ENCODE peak calls at places on chromosomes 11 and 22, in eight cellular contexts. F is left ventricle myocardium inferior; J is lung; W is activated CD8-positive, alpha-beta T cell treated with anti-CD3 and anti-CD28 coated beads for 36 hours; Y is GM10248; E is CD14-positive monocyte; I is HCT116; B is nephron progenitor cell. R is an unnamed sample.

GRCh38 chr11:8766993-8767374 is 84.4 kb downstream of the RPL27A start:
- DNase-seq in B (no peak), W (no peak), J (no peak), E (no peak), F (no peak), Y (no peak), I (no peak), R (no peak)

GRCh38 chr11:12430912-12431311 is 53.5 kb downstream of the PARVA start:
- DNase-seq in J (peak; percentile 50), B (no peak), E (no peak), W (no peak), I (no peak), Y (no peak), F (no peak), R (no peak)

GRCh38 chr11:124941703-124942102 is 5.9 kb upstream of the HEPACAM start:
- DNase-seq in F (no peak), Y (no peak), J (no peak), B (no peak), E (no peak), W (no peak), I (no peak), R (no peak)

GRCh38 chr22:22042009-22042408 is 59.4 kb upstream of the TOP3B start:
- DNase-seq in E (no peak), F (no peak), I (no peak), Y (no peak), W (no peak), J (no peak), B (no peak), R (no peak)

GRCh38 chr11:2789791-2790580 is 90.2 kb upstream of the KCNQ1OT1 start:
- DNase-seq in W (no peak), B (no peak), F (peak; percentile 5), I (no peak), Y (no peak), E (peak; percentile 30), J (no peak), R (no peak)

GRCh38 chr11:32312206-32312817 is 123.0 kb downstream of the WT1 start:
- DNase-seq in W (no peak), E (no peak), Y (no peak), J (no peak), I (no peak), B (no peak), F (no peak), R (no peak)

GRCh38 chr11:129285387-129285786 is 90.3 kb upstream of the BARX2 start:
- DNase-seq in E (no peak), B (no peak), F (no peak), W (no peak), Y (no peak), J (no peak), I (no peak), R (no peak)

GRCh38 chr11:120306519-120307242 is 18.4 kb upstream of the TLCD5 start:
- DNase-seq in E (no peak), Y (no peak), I (peak; percentile 70), B (no peak), J (no peak), W (no peak), F (no peak), R (no peak)

GRCh38 chr11:107567739-107568335 is 2.3 kb upstream of the ALKBH8 start:
- DNase-seq in Y (no peak), I (no peak), W (no peak), J (no peak), E (no peak), F (no peak), B (no peak), R (no peak)

GRCh38 chr11:6240691-6241285 is 1.9 kb downstream of the CNGA4 start:
- DNase-seq in F (no peak), Y (no peak), J (no peak), W (no peak), E (no peak), B (no peak), I (no peak), R (no peak)

GRCh38 chr11:69396948-69397307 is 84.5 kb upstream of the LINC01488 start:
- DNase-seq in I (no peak), B (no peak), F (no peak), J (no peak), Y (no peak), W (no peak), E (no peak), R (no peak)

GRCh38 chr11:112082729-112083128 is 3.8 kb downstream of the TIMM8B start:
- DNase-seq in F (no peak), B (no peak), J (no peak), I (no peak), E (no peak), Y (no peak), W (peak; percentile 38), R (no peak)

GRCh38 chr22:29231971-29232959 is 26.6 kb downstream of the EMID1 start:
- DNase-seq in J (no peak), Y (no peak), I (no peak), B (no peak), F (no peak), W (no peak), E (peak; percentile 42), R (no peak)

DNA sequence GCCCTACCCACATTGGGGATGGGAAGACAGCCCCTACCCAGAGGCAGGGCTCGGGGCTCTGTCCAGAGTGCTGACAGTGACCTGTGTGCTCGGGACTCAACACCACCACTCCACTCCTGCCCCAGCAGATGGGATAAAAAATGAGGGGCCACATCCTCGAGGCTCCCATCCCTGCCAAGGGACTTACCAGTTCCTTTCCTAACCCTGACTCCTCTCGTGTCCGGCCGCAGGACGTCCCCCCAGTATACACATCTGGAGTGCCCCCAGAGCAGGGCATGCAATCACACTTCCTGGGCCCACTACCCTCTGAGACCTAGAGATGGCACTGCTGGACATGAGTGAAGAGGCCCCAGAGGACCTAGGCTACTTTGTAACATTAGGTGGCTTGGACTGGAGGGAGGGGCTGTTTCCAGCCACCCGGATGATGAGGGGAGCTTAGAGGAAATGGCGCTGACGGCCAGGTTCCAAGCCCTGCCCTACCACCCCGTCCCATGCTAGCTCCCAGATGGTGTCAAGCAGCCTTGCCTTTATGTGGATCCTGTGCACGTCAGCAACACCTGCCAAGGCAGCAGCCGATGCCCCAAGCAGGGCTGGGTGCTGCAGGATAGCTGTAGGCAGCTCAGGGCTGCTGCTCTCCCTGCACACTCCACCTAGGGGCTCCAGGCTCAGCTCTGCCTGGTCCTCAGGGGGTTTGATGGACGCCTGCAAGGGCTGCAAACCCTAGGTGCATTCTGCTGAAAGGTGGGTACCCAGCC is 86.6 kb downstream of the DGCR2 start:
- DNase-seq in J (no peak), F (no peak), I (no peak), E (peak; percentile 43), Y (no peak), W (no peak), B (peak; percentile 53), R (no peak)
- TF ChIP-seq CTCF in J (no peak), F (no peak), I (no peak), E (no peak), Y (no peak), W (no peak), B (no peak), R (no peak)

GRCh38 chr22:26318975-26319374 is 110.1 kb upstream of the ASPHD2 start:
- DNase-seq in Y (no peak), J (no peak), E (no peak), I (no peak), F (no peak), W (no peak), B (no peak), R (no peak)
- TF ChIP-seq CTCF in Y (no peak), J (no peak), E (no peak), I (no peak), F (no peak), W (no peak), B (no peak), R (peak; percentile 9)

DNA sequence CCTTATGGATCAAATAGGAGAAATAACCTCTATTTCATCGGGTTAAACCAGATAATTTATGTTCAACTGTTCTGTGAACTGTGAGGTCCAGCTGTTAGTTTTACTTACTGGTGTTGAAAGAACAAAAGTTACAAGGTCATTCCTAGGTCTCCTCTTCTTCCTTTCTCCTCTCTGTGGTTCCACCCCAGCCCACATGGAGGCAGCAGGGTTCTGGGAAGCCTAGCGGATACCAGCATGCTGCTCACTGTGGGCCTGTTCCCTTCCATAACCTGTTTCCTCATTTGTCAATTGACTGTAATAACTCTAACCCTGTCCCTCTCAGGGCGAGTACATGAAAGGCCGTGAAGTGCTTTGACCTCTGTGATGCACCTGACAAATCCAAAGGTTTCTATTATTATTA is 27.8 kb downstream of the RELT start:
- DNase-seq in B (peak; percentile 46), E (peak; percentile 80), I (peak; percentile 28), F (peak; percentile 76), Y (peak; percentile 18), W (no peak), J (peak; percentile 69), R (no peak)
- TF ChIP-seq CTCF in B (peak; percentile 61), E (peak; percentile 83), I (peak; percentile 63), F (peak; percentile 87), Y (peak; percentile 21), W (no peak), J (peak; percentile 54), R (no peak)

GRCh38 chr22:42142771-42143461 is 12.3 kb upstream of the CYP2D6 start:
- DNase-seq in Y (no peak), J (no peak), B (no peak), I (no peak), W (no peak), E (no peak), F (no peak), R (no peak)

GRCh38 chr22:42150727-42151590 is 20.3 kb upstream of the CYP2D6 start:
- DNase-seq in W (no peak), E (peak; percentile 45), Y (no peak), F (no peak), B (no peak), J (no peak), I (no peak), R (no peak)

GRCh38 chr22:42145175-42145574 is 14.6 kb upstream of the CYP2D6 start:
- DNase-seq in I (no peak), Y (no peak), F (no peak), B (no peak), E (no peak), W (no peak), J (no peak), R (no peak)
- TF ChIP-seq CTCF in I (no peak), Y (no peak), F (no peak), B (no peak), E (no peak), W (no peak), J (no peak), R (no peak)

DNA sequence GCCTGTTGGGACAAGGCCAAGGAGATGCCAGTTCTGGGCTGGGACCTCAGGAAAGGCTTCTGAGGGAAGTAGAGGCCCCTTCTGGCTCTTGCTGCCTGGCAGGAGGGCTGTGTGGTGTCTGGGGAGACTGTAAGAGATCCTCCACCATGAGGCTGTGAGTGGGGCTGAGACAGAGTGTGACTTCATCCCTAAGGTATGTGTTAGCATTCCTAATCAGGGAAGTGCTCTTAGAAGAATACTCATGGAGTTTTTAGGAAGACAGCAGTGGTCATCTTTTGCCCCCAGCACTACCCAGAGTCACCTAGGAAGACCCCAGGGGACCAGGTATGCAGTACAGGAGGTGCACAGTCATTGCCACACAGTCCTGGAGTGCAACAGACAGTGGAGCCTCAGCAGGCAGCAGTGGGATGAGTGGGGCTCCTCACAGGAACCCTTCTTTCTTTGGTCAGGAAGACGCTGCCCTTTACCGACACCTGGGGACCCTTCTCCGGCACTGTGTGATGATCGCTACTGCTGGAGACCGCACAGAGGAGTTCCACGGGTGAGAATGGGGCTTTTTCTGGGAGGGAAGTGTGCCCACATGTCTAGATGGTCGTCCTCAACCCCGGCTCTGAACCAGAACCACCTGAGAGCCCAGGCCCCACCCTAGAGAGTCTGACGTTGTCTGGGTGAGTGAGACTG is 2.8 kb downstream of the RIC8A start:
- DNase-seq in J (no peak), I (no peak), F (no peak), B (no peak), E (no peak), Y (no peak), W (no peak), R (no peak)
- TF ChIP-seq CTCF in J (no peak), I (no peak), F (no peak), B (no peak), E (no peak), Y (no peak), W (no peak), R (no peak)